ENCODE peak calls at places on chromosomes 11 and 22, in four cellular contexts. One of them, this sample, is unnamed.

GRCh38 chr11:62145261-62145871 is 21.6 kb downstream of the INCENP start:
- DNase-seq in H1: no peak
- DNase-seq in fibroblast of lung: no peak
- DNase-seq in SK-N-SH: peak; percentile 10
- DNase-seq in this sample: no peak

GRCh38 chr11:125164422-125165110 is at the start of gene PKNOX2:
- DNase-seq in fibroblast of lung: peak; percentile 84
- DNase-seq in H1: no peak
- DNase-seq in SK-N-SH: peak; percentile 95
- DNase-seq in this sample: peak; percentile 54

GRCh38 chr11:34928960-34929680 is 12.7 kb downstream of the PDHX start:
- DNase-seq in SK-N-SH: no peak
- DNase-seq in fibroblast of lung: no peak
- DNase-seq in H1: no peak
- DNase-seq in this sample: no peak

GRCh38 chr11:65204646-65205601 is 23.2 kb downstream of the CAPN1 start:
- DNase-seq in fibroblast of lung: peak; percentile 25
- DNase-seq in H1: no peak
- DNase-seq in SK-N-SH: peak; percentile 92
- DNase-seq in this sample: peak; percentile 40

GRCh38 chr11:128467610-128468041 is 119.7 kb downstream of the ETS1 start:
- DNase-seq in H1: peak; percentile 15
- DNase-seq in SK-N-SH: no peak
- DNase-seq in fibroblast of lung: peak; percentile 94
- DNase-seq in this sample: no peak

GRCh38 chr11:18321622-18321990 is 334 bp downstream of the HPS5 start:
- DNase-seq in fibroblast of lung: no peak
- DNase-seq in H1: no peak
- DNase-seq in SK-N-SH: peak; percentile 9
- DNase-seq in this sample: peak; percentile 5

GRCh38 chr11:34449013-34449412 is 10.3 kb downstream of the CAT start:
- DNase-seq in H1: no peak
- DNase-seq in fibroblast of lung: no peak
- DNase-seq in SK-N-SH: no peak
- DNase-seq in this sample: no peak

GRCh38 chr11:61682093-61682732 is 2.0 kb downstream of the DAGLA start:
- DNase-seq in fibroblast of lung: no peak
- DNase-seq in SK-N-SH: peak; percentile 25
- DNase-seq in H1: no peak
- DNase-seq in this sample: no peak

GRCh38 chr11:112588252-112588668 is 327.6 kb upstream of the PLET1 start:
- DNase-seq in H1: peak; percentile 19
- DNase-seq in fibroblast of lung: peak; percentile 87
- DNase-seq in SK-N-SH: peak; percentile 69
- DNase-seq in this sample: peak; percentile 21

GRCh38 chr22:31451709-31452571 is 37.7 kb downstream of the EIF4ENIF1 start:
- DNase-seq in fibroblast of lung: peak; percentile 56
- DNase-seq in H1: no peak
- DNase-seq in SK-N-SH: peak; percentile 27
- DNase-seq in this sample: no peak

GRCh38 chr11:131943296-131943695 is 572.9 kb downstream of the NTM start:
- DNase-seq in SK-N-SH: no peak
- DNase-seq in H1: no peak
- DNase-seq in fibroblast of lung: no peak
- DNase-seq in this sample: no peak

GRCh38 chr11:131932584-131933360 is 562.4 kb downstream of the NTM start:
- DNase-seq in SK-N-SH: no peak
- DNase-seq in H1: no peak
- DNase-seq in fibroblast of lung: no peak
- DNase-seq in this sample: no peak

GRCh38 chr11:131942878-131943277 is 572.5 kb downstream of the NTM start:
- DNase-seq in H1: no peak
- DNase-seq in fibroblast of lung: no peak
- DNase-seq in SK-N-SH: no peak
- DNase-seq in this sample: no peak

GRCh38 chr11:131934006-131934405 is 563.6 kb downstream of the NTM start:
- DNase-seq in fibroblast of lung: no peak
- DNase-seq in SK-N-SH: no peak
- DNase-seq in H1: no peak
- DNase-seq in this sample: no peak

DNA sequence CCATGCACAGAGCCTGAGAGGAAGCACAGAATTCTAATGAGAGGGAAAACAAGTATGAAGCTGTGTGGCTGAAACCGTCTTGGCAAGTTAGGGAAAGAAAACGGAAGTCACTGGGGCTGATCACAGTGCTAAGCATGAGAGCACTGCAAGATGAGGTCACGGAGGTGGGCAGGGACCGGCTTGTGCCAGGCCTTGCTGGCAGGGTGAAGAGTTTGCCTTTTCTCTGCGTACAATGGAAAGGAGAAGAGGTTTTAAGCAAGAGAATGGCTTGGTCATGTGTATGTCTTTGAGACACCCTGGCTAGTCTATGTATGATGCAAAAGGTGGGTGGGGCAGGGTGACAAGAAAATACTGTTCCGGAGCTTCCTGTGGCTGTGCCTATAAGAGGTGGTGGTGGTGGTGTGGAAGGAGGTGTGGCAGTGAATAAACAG is 567.9 kb downstream of the NTM start:
- DNase-seq in H1: no peak
- DNase-seq in SK-N-SH: no peak
- DNase-seq in fibroblast of lung: no peak
- DNase-seq in this sample: no peak
- H3K27ac ChIP-seq in H1: no peak overlapping the region
- H3K27ac ChIP-seq in SK-N-SH: no peak overlapping the region
- H3K27ac ChIP-seq in fibroblast of lung: no peak overlapping the region
- H3K27ac ChIP-seq in this sample: no peak overlapping the region

DNA sequence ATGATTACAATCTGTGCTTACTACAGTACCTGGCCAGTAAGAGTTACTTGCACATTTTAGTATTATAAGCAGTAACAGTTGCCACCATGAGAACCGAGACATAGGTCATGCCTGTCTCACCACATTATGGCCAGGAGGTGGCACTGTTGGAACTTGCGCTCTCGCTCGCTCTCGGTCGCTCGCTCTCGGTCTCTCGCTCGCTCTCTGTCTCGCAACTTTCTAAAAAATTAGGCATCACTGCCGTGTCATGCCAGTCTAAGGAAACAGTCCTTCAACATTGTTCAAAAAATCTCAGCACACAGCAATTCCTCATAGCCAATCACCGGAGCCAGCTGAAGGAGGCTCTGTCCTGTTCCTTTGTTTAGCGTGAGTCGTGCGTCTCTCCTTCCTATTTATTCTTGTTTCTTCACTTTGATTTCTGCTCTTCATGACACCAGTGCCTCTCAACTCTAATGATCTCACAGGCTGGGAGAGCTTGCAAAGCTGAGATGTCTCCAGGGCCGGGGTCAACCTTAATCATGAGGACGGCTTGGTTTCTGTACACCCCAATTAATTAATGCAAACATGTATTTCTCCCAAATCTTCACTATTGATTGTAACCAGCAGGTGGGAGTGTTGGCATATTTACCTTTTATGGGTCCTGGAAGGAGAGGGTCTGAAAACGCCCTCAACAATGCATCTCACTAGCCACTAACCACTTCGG is 6.3 kb upstream of the ADAMTS8 start:
- DNase-seq in SK-N-SH: peak; percentile 78
- DNase-seq in fibroblast of lung: peak; percentile 87
- DNase-seq in H1: no peak
- DNase-seq in this sample: peak; percentile 40
- H3K4me3 ChIP-seq in SK-N-SH: peak overlapping the region; percentile 70
- H3K4me3 ChIP-seq in fibroblast of lung: peak overlapping the region; percentile 82
- H3K4me3 ChIP-seq in H1: peak overlapping the region; percentile 49
- H3K4me3 ChIP-seq in this sample: peak overlapping the region; percentile 87

DNA sequence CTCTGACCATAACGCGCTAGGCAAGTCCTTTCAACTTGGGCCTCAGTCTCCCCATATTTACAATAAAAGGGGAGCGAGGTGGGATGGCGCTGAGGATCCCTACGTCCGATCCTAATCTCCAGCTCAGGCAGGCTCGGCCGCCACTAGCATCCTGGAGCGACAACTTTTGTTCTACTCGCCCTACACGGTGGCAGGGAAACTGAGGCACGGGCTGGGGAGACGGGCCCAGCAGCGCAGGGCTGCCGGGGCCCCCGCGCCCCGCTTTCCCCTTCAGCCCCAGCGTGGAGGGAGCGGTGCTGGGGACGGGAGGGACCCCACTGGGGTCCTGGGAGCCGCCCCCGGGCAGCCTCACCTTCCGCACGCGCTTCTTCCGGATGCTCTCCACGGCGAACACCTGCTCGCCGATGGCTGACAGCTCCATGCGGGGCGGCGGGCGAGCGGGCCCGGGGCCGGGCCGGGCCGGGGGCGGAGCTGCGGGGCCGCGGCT is 413 bp downstream of the CBX7 start:
- DNase-seq in H1: no peak
- DNase-seq in SK-N-SH: no peak
- DNase-seq in fibroblast of lung: no peak
- DNase-seq in this sample: no peak
- H3K27ac ChIP-seq in H1: no peak overlapping the region
- H3K27ac ChIP-seq in SK-N-SH: no peak overlapping the region
- H3K27ac ChIP-seq in fibroblast of lung: no peak overlapping the region
- H3K27ac ChIP-seq in this sample: peak overlapping the region; percentile 89

GRCh38 chr11:72860010-72860409 is 45.8 kb downstream of the ATG16L2 start:
- DNase-seq in SK-N-SH: no peak
- DNase-seq in H1: no peak
- DNase-seq in fibroblast of lung: no peak
- DNase-seq in this sample: no peak
- H3K4me3 ChIP-seq in SK-N-SH: no peak overlapping the region
- H3K4me3 ChIP-seq in H1: no peak overlapping the region
- H3K4me3 ChIP-seq in fibroblast of lung: no peak overlapping the region
- H3K4me3 ChIP-seq in this sample: no peak overlapping the region

GRCh38 chr11:59710136-59710847 is 3.4 kb downstream of the OR10V1 start:
- DNase-seq in SK-N-SH: no peak
- DNase-seq in H1: no peak
- DNase-seq in fibroblast of lung: no peak
- DNase-seq in this sample: no peak

GRCh38 chr11:59705281-59705680 is 8.4 kb downstream of the OR10V1 start:
- DNase-seq in SK-N-SH: no peak
- DNase-seq in fibroblast of lung: no peak
- DNase-seq in H1: no peak
- DNase-seq in this sample: no peak

GRCh38 chr11:59706518-59707285 is 6.9 kb downstream of the OR10V1 start:
- DNase-seq in H1: no peak
- DNase-seq in SK-N-SH: no peak
- DNase-seq in fibroblast of lung: peak; percentile 41
- DNase-seq in this sample: no peak

GRCh38 chr11:59708537-59708936 is 5.1 kb downstream of the OR10V1 start:
- DNase-seq in H1: no peak
- DNase-seq in fibroblast of lung: no peak
- DNase-seq in SK-N-SH: no peak
- DNase-seq in this sample: no peak

DNA sequence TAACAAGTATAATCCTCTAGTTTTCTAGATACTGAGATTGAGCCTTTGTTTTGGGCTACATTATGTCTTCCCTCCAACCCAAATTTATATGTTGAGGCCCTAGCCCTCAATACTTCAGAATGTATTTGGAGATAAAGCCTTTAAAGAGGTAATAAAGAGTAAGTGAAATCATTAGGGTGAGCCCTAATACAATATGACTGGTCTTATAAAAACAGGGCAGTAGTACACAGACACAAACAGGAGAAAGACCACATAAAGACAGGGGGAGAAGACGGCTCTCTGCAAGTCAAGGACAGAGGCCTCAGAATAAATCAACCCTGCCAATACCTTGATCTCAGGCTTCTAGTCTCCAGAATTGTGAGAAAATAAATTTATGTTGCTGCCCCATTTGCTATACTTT is 6.3 kb downstream of the OR10V1 start:
- DNase-seq in fibroblast of lung: no peak
- DNase-seq in H1: no peak
- DNase-seq in SK-N-SH: no peak
- DNase-seq in this sample: no peak
- H3K27ac ChIP-seq in fibroblast of lung: no peak overlapping the region
- H3K27ac ChIP-seq in H1: no peak overlapping the region
- H3K27ac ChIP-seq in SK-N-SH: peak overlapping the region; percentile 88
- H3K27ac ChIP-seq in this sample: no peak overlapping the region

GRCh38 chr11:96279421-96280290 is 63.3 kb downstream of the MAML2 start:
- DNase-seq in fibroblast of lung: peak; percentile 38
- DNase-seq in H1: no peak
- DNase-seq in SK-N-SH: no peak
- DNase-seq in this sample: no peak
- H3K4me3 ChIP-seq in fibroblast of lung: no peak overlapping the region
- H3K4me3 ChIP-seq in H1: no peak overlapping the region
- H3K4me3 ChIP-seq in SK-N-SH: no peak overlapping the region
- H3K4me3 ChIP-seq in this sample: no peak overlapping the region

DNA sequence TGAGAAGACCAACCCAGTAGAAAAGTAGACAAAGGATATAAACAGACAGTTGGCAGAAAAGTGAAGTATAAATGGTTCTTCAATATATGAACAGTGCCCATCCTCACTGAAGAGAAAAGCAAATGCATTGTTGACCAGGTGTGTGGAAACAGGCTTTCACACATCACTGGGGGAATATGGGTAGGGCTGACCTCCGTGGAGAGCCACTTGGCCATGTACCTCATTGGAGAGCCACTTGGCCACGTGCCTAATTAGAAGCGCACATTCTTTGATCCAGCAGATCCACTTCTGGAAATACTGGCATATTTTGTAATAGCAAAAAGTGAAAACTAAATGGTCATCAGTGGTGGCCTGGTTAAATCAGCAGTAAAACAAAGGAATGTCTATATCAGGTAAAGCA is 43.2 kb downstream of the PPP6R3 start:
- DNase-seq in fibroblast of lung: no peak
- DNase-seq in SK-N-SH: no peak
- DNase-seq in H1: no peak
- DNase-seq in this sample: no peak
- H3K27ac ChIP-seq in fibroblast of lung: peak overlapping the region; percentile 22
- H3K27ac ChIP-seq in SK-N-SH: no peak overlapping the region
- H3K27ac ChIP-seq in H1: no peak overlapping the region
- H3K27ac ChIP-seq in this sample: no peak overlapping the region

This sample was measured in naive thymus-derived CD4-positive, alpha-beta T cell.